ENCODE peak calls at places on chromosomes 4 and X, in six cellular contexts. S is activated CD4-positive, alpha-beta T cell treated with anti-CD3 and anti-CD28 coated beads, Interleukin-2, amount 50 U/mL, for 24 hours; A is activated T-cell treated with anti-CD3 and anti-CD28 coated beads for 48 hours; Z is KBM-7; G is IMR-90; J is stimulated activated CD8-positive, alpha-beta memory T cell treated with anti-CD3 and anti-CD28 coated beads, Interleukin-15, amount 100 ng/mL, for 24 hours. F is an unnamed sample.

GRCh38 chr4:67929447-67929846 is 33.8 kb downstream of the TMPRSS11A start:
- DNase-seq in S (no peak), A (no peak), Z (no peak), G (peak; percentile 32), J (no peak), F (peak; percentile 24)

GRCh38 chr4:154390324-154390723 is 101.3 kb downstream of the DCHS2 start:
- DNase-seq in S (no peak), A (no peak), Z (no peak), G (no peak), J (no peak), F (no peak)

GRCh38 chr4:149980941-149981340 is 97.3 kb upstream of the DCLK2 start:
- DNase-seq in S (peak; percentile 14), A (peak; percentile 17), Z (peak; percentile 54), G (peak; percentile 65), J (peak; percentile 1), F (peak; percentile 39)

GRCh38 chr4:119300072-119300387 is 21.9 kb downstream of the FABP2 start:
- DNase-seq in S (no peak), A (no peak), Z (no peak), G (peak; percentile 59), J (peak; percentile 9), F (peak; percentile 66)

GRCh38 chr4:27000820-27001219 is 140.2 kb downstream of the STIM2 start:
- DNase-seq in S (no peak), A (no peak), Z (no peak), G (no peak), J (no peak), F (no peak)

GRCh38 chr4:64846417-64846816 is 437.2 kb upstream of the TECRL start:
- DNase-seq in S (no peak), A (no peak), Z (no peak), G (no peak), J (no peak), F (no peak)

GRCh38 chrX:7131621-7132020 is 15.9 kb upstream of the STS start:
- DNase-seq in S (no peak), A (no peak), Z (no peak), G (no peak), J (no peak), F (no peak)

GRCh38 chr4:40121515-40121914 is 64.9 kb downstream of the N4BP2 start:
- DNase-seq in S (no peak), A (no peak), Z (peak; percentile 85), G (peak; percentile 89), J (no peak), F (peak; percentile 64)

GRCh38 chr4:83231620-83232056 is 53.0 kb downstream of the COQ2 start:
- DNase-seq in S (no peak), A (no peak), Z (peak; percentile 71), G (no peak), J (no peak), F (peak; percentile 41)

GRCh38 chr4:180925800-180926199 is 1317.4 kb upstream of the TENM3 start:
- DNase-seq in S (no peak), A (no peak), Z (no peak), G (peak; percentile 62), J (no peak), F (no peak)

GRCh38 chr4:71300964-71301363 is 37.9 kb upstream of the SLC4A4 start:
- DNase-seq in S (no peak), A (no peak), Z (no peak), G (no peak), J (no peak), F (no peak)

GRCh38 chr4:158865520-158866177 is 96.8 kb downstream of the FNIP2 start:
- DNase-seq in S (no peak), A (no peak), Z (no peak), G (no peak), J (no peak), F (no peak)

GRCh38 chrX:17206584-17206983 is 168.4 kb upstream of the NHS start:
- DNase-seq in S (no peak), A (no peak), Z (no peak), G (no peak), J (no peak), F (no peak)

GRCh38 chr4:108204518-108204917 is 35.8 kb upstream of the LEF1 start:
- DNase-seq in S (no peak), A (no peak), Z (no peak), G (no peak), J (no peak), F (no peak)

GRCh38 chr4:113331811-113332210 is 282.4 kb downstream of the ANK2 start:
- DNase-seq in S (no peak), A (no peak), Z (no peak), G (no peak), J (no peak), F (no peak)

GRCh38 chrX:311156-312129 is 7.2 kb downstream of the GTPBP6 start:
- DNase-seq in S (no peak), A (no peak), Z (no peak), G (no peak), J (no peak), F (no peak)

GRCh38 chr4:2489841-2490552 is 21.1 kb downstream of the RNF4 start:
- DNase-seq in S (no peak), A (no peak), Z (no peak), G (no peak), J (no peak), F (no peak)

GRCh38 chrX:107744868-107745267 is 30.7 kb downstream of the TSC22D3 start:
- DNase-seq in S (no peak), A (no peak), Z (no peak), G (no peak), J (no peak), F (no peak)

GRCh38 chr4:26273308-26273980 is 47.4 kb upstream of the RBPJ start:
- DNase-seq in S (no peak), A (no peak), Z (peak; percentile 89), G (no peak), J (no peak), F (no peak)

GRCh38 chr4:101326586-101326985 is 20.7 kb downstream of the PPP3CA start:
- DNase-seq in S (no peak), A (no peak), Z (no peak), G (peak; percentile 17), J (no peak), F (no peak)

GRCh38 chr4:53541577-53542206 is 49.6 kb downstream of the LNX1 start:
- DNase-seq in S (no peak), A (no peak), Z (no peak), G (peak; percentile 95), J (no peak), F (peak; percentile 89)

GRCh38 chr4:67573193-67573592 is 14.7 kb downstream of the STAP1 start:
- DNase-seq in S (no peak), A (no peak), Z (peak; percentile 43), G (no peak), J (no peak), F (no peak)

GRCh38 chr4:153465583-153465921 is 608 bp upstream of the TMEM131L start:
- DNase-seq in S (no peak), A (no peak), Z (peak; percentile 69), G (peak; percentile 61), J (no peak), F (peak; percentile 75)

GRCh38 chrX:20527041-20527440 is 260.3 kb upstream of the RPS6KA3 start:
- DNase-seq in S (no peak), A (no peak), Z (no peak), G (no peak), J (no peak), F (no peak)

GRCh38 chr4:19224820-19225219 is 1026.9 kb upstream of the SLIT2 start:
- DNase-seq in S (no peak), A (no peak), Z (peak; percentile 46), G (peak; percentile 42), J (no peak), F (peak; percentile 34)

GRCh38 chr4:3766207-3766790 is at the start of gene ADRA2C:
- DNase-seq in S (no peak), A (no peak), Z (no peak), G (no peak), J (no peak), F (no peak)

GRCh38 chr4:98565646-98566403 is 92.6 kb downstream of the TSPAN5 start:
- DNase-seq in S (no peak), A (no peak), Z (no peak), G (no peak), J (no peak), F (no peak)

GRCh38 chrX:39309721-39310152 is 508.5 kb downstream of the MID1IP1 start:
- DNase-seq in S (no peak), A (no peak), Z (peak; percentile 77), G (no peak), J (no peak), F (no peak)